ENCODE peak calls at places on chromosomes 4 and X, in ten cellular contexts. F is neuronal stem cell; R is caudate nucleus; C is left lung; D is heart left ventricle; I is CD8-positive, alpha-beta memory T cell; H is mesendoderm; W is GM12878; Q is IMR-90; A is right cardiac atrium. Y is an unnamed sample.

GRCh38 chr4:3201718-3202702 is 46.9 kb upstream of the MSANTD1 start:
- DNase-seq in F (no peak), R (no peak), C (no peak), D (no peak), I (peak; percentile 86), H (peak; percentile 6), W (peak; percentile 38), Q (peak; percentile 69), A (no peak), Y (no peak)

GRCh38 chr4:101693842-101694398 is 96.6 kb upstream of the BANK1 start:
- DNase-seq in F (no peak), R (no peak), C (no peak), D (no peak), I (no peak), H (peak; percentile 45), W (no peak), Q (no peak), A (no peak), Y (no peak)

GRCh38 chr4:98522062-98522461 is 136.3 kb downstream of the TSPAN5 start:
- DNase-seq in F (no peak), R (no peak), C (no peak), D (no peak), I (no peak), H (no peak), W (no peak), Q (no peak), A (no peak), Y (no peak)

GRCh38 chrX:139902559-139902958 is 30.3 kb downstream of the ATP11C start:
- DNase-seq in F (no peak), R (no peak), C (no peak), D (no peak), I (no peak), H (no peak), W (no peak), Q (no peak), A (no peak), Y (no peak)

GRCh38 chr4:187393546-187394344 is 601.8 kb upstream of the ZFP42 start:
- DNase-seq in F (no peak), R (no peak), C (no peak), D (no peak), I (no peak), H (no peak), W (no peak), Q (peak; percentile 66), A (no peak), Y (no peak)

GRCh38 chrX:40172169-40172979 is 74.6 kb upstream of the BCOR start:
- DNase-seq in F (no peak), R (no peak), C (peak; percentile 89), D (peak; percentile 73), I (peak; percentile 24), H (peak; percentile 38), W (no peak), Q (peak; percentile 44), A (peak; percentile 75), Y (peak; percentile 84)

GRCh38 chrX:118973389-118974087 is 880 bp upstream of the LONRF3 start:
- DNase-seq in F (no peak), R (no peak), C (peak; percentile 73), D (peak; percentile 19), I (no peak), H (no peak), W (no peak), Q (no peak), A (peak; percentile 34), Y (peak; percentile 56)

GRCh38 chr4:189497996-189498395 is 442.7 kb upstream of the FRG1 start:
- DNase-seq in F (no peak), R (no peak), C (no peak), D (no peak), I (no peak), H (peak; percentile 79), W (no peak), Q (no peak), A (no peak), Y (no peak)

DNA sequence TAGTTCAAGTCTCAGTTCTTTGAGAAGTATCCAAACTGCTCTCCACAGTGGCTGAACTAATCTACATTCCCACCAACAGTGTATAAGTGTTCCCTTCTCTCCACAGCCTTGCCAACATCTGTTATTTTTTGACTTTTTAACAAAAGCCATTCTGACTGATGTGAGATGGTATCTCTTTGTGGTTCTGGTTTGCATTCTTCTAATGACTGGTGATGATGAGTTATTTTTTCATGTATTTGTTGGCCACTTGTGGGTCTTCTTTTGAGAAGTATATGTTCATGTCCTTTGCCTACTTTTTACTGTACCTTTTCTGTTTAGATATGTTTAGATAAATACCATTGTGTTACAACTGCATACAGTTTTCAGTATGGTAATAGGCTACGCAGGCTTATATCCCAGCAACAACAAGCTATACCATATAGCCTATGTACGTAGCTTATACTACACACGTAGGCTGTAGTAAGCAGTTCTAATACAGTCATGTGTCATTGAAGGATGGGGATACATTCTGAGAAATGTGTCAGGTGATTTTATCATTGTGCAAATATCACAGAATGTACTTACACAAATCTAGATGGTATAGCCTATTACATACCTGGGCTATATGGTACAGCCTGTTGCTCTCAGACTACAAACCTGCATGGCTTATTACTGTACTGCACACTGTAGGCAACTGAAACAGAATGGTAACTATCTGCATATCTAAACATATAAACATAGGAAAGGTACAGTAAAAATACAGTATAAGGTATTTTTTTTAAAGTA is 28.1 kb downstream of the KLHL8 start:
- DNase-seq in F (no peak), R (no peak), C (no peak), D (no peak), I (no peak), H (no peak), W (no peak), Q (no peak), A (no peak), Y (no peak)
- H3K27ac ChIP-seq in F (no peak overlapping the region), R (no peak overlapping the region), C (no peak overlapping the region), D (no peak overlapping the region), I (no peak overlapping the region), H (no peak overlapping the region), W (no peak overlapping the region), Q (no peak overlapping the region), A (no peak overlapping the region), Y (no peak overlapping the region)

DNA sequence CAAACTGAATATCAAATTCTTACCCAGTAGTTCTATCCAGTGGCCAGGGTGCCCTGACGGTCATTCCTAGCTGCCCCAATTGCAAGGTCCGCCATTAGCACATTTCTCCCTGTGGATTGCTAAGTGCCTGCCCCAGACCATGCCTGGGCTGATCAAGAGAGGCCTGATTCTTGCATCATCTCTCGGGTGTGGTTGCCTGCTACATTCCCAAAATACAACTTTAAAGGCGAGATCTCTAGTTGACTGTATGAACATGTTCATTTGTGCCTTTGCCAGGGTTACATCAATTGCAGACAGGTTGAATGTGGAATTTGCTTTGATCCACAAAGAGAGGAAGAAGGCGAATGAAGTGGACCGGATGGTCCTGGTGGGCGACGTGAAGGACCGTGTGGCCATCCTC is 28.0 kb downstream of the PRPS2 start:
- DNase-seq in F (no peak), R (no peak), C (no peak), D (no peak), I (no peak), H (peak; percentile 11), W (no peak), Q (no peak), A (no peak), Y (no peak)
- H3K27ac ChIP-seq in F (no peak overlapping the region), R (no peak overlapping the region), C (no peak overlapping the region), D (no peak overlapping the region), I (no peak overlapping the region), H (no peak overlapping the region), W (no peak overlapping the region), Q (no peak overlapping the region), A (no peak overlapping the region), Y (no peak overlapping the region)

GRCh38 chrX:68989456-68989855 is 160.6 kb downstream of the EFNB1 start:
- DNase-seq in F (no peak), R (no peak), C (no peak), D (no peak), I (no peak), H (no peak), W (no peak), Q (no peak), A (no peak), Y (no peak)

GRCh38 chrX:68989865-68990606 is 161.2 kb downstream of the EFNB1 start:
- DNase-seq in F (peak; percentile 12), R (no peak), C (no peak), D (peak; percentile 48), I (no peak), H (peak; percentile 98), W (no peak), Q (peak; percentile 82), A (peak; percentile 50), Y (peak; percentile 82)

GRCh38 chrX:68991691-68992345 is 163.0 kb downstream of the EFNB1 start:
- DNase-seq in F (no peak), R (no peak), C (no peak), D (no peak), I (no peak), H (no peak), W (no peak), Q (no peak), A (no peak), Y (no peak)

GRCh38 chrX:68992998-68993397 is 164.2 kb downstream of the EFNB1 start:
- DNase-seq in F (no peak), R (no peak), C (no peak), D (no peak), I (no peak), H (no peak), W (no peak), Q (no peak), A (no peak), Y (no peak)

DNA sequence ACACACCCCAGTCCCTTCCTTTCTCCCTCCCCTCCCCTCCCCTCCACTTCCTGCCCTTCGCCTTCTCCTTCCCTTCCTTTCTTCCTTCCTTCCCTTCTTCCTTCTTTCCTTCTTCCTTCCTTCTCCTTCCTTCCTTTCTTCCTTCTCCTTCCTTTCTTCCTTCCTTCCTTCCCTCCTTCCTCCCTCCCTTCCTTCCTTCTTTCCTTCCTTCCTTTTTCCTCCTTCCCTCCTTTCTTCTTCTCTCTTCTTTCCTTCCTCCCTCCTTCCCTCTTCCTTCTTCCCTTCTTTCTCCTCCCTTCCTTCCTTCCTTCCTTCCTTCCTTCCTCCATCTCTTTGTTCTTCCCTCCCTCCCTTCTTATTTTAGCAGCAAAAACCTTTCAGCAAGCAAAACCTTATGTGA is 162.1 kb downstream of the EFNB1 start:
- DNase-seq in F (no peak), R (no peak), C (no peak), D (no peak), I (no peak), H (no peak), W (no peak), Q (no peak), A (no peak), Y (no peak)
- H3K27ac ChIP-seq in F (no peak overlapping the region), R (no peak overlapping the region), C (no peak overlapping the region), D (no peak overlapping the region), I (no peak overlapping the region), H (no peak overlapping the region), W (no peak overlapping the region), Q (no peak overlapping the region), A (peak overlapping the region; percentile 16), Y (no peak overlapping the region)

GRCh38 chr4:158208931-158209640 is 1.2 kb upstream of the TMEM144 start:
- DNase-seq in F (no peak), R (no peak), C (no peak), D (no peak), I (no peak), H (peak; percentile 13), W (no peak), Q (no peak), A (no peak), Y (no peak)

GRCh38 chr4:158200214-158200613 is 10.1 kb upstream of the TMEM144 start:
- DNase-seq in F (no peak), R (no peak), C (no peak), D (no peak), I (no peak), H (no peak), W (no peak), Q (no peak), A (no peak), Y (no peak)

GRCh38 chr4:158201310-158201709 is 9.0 kb upstream of the TMEM144 start:
- DNase-seq in F (no peak), R (no peak), C (no peak), D (no peak), I (no peak), H (peak; percentile 23), W (no peak), Q (no peak), A (no peak), Y (no peak)

GRCh38 chr4:158202475-158202874 is 7.8 kb upstream of the TMEM144 start:
- DNase-seq in F (no peak), R (no peak), C (no peak), D (no peak), I (no peak), H (no peak), W (no peak), Q (no peak), A (no peak), Y (no peak)

GRCh38 chr4:158203929-158204328 is 6.4 kb upstream of the TMEM144 start:
- DNase-seq in F (no peak), R (no peak), C (no peak), D (no peak), I (no peak), H (no peak), W (no peak), Q (no peak), A (no peak), Y (no peak)
- H3K27ac ChIP-seq in F (no peak overlapping the region), R (no peak overlapping the region), C (no peak overlapping the region), D (no peak overlapping the region), I (no peak overlapping the region), H (no peak overlapping the region), W (no peak overlapping the region), Q (no peak overlapping the region), A (no peak overlapping the region), Y (no peak overlapping the region)